ENCODE peak calls at places on chromosome 2, in six cellular contexts. Q is heart right ventricle, L is A172, A is NCI-H2081, F is progenitor cell of endocrine pancreas, B is activated B cell treated with CpG ODN at 0.5 μM for 24 hours. C is an unnamed sample.

GRCh38 chr2:232872826-232873225 is 2.8 kb downstream of the SNORC start:
- DNase-seq in L (no peak), A (no peak), Q (no peak), B (no peak), F (no peak), C (no peak)

GRCh38 chr2:99949530-99949929 is 192.9 kb downstream of the AFF3 start:
- DNase-seq in F (no peak), A (no peak), Q (no peak), B (no peak), L (no peak), C (no peak)

GRCh38 chr2:165698621-165698946 is 95.5 kb downstream of the GALNT3 start:
- DNase-seq in B (no peak), Q (no peak), L (peak; percentile 46), F (no peak), A (peak; percentile 51), C (peak; percentile 28)

GRCh38 chr2:226782092-226782713 is 17.4 kb downstream of the IRS1 start:
- DNase-seq in L (no peak), A (no peak), F (no peak), B (no peak), Q (no peak), C (no peak)

GRCh38 chr2:20486571-20486970 is 39.7 kb downstream of the RHOB start:
- DNase-seq in A (no peak), Q (no peak), F (no peak), B (no peak), L (no peak), C (no peak)

GRCh38 chr2:53211201-53211774 is 556.3 kb upstream of the CHAC2 start:
- DNase-seq in B (no peak), A (no peak), Q (no peak), F (no peak), L (no peak), C (no peak)

GRCh38 chr2:170237572-170238120 is 59.7 kb downstream of the MYO3B start:
- DNase-seq in F (no peak), A (no peak), B (no peak), L (no peak), Q (no peak), C (no peak)

GRCh38 chr2:128500136-128500800 is 181.6 kb upstream of the HS6ST1 start:
- DNase-seq in L (no peak), Q (no peak), B (no peak), F (no peak), A (no peak), C (no peak)

GRCh38 chr2:160214461-160215055 is 14.5 kb upstream of the ITGB6 start:
- DNase-seq in Q (no peak), B (no peak), L (peak; percentile 97), F (no peak), A (no peak), C (peak; percentile 54)

GRCh38 chr2:16652296-16653082 is 13.1 kb downstream of the CYRIA start:
- DNase-seq in A (no peak), Q (no peak), F (no peak), L (peak; percentile 50), B (no peak), C (no peak)